ENCODE peak calls at places on chromosomes 4 and X, in six cellular contexts. F, N, S, Y, V and C are unnamed samples.

GRCh38 chrX:36957425-36958328 is 50.5 kb upstream of the FAM47C start:
- DNase-seq in F (peak), N (no peak), S (peak), Y (peak), V (no peak), C (no peak)

GRCh38 chr4:151184523-151185458 is 85.4 kb downstream of the RPS3A start:
- DNase-seq in F (no peak), N (peak), S (no peak), Y (peak), V (no peak), C (no peak)

GRCh38 chr4:142100941-142101340 is 464.6 kb downstream of the IL15 start:
- DNase-seq in F (no peak), N (no peak), S (no peak), Y (no peak), V (no peak), C (no peak)

GRCh38 chr4:186027405-186027804 is 41.6 kb upstream of the TLR3 start:
- DNase-seq in F (no peak), N (no peak), S (no peak), Y (no peak), V (no peak), C (peak)

GRCh38 chr4:155703486-155704227 is 37.0 kb downstream of the GUCY1A1 start:
- DNase-seq in F (no peak), N (no peak), S (no peak), Y (no peak), V (no peak), C (no peak)

GRCh38 chr4:88610771-88611170 is 18.5 kb downstream of the HERC3 start:
- DNase-seq in F (no peak), N (no peak), S (no peak), Y (peak), V (no peak), C (no peak)

GRCh38 chr4:88158360-88159136 is at the start of gene ABCG2:
- DNase-seq in F (peak), N (no peak), S (peak), Y (peak), V (peak), C (no peak)

GRCh38 chrX:78945186-78945912 is at the start of gene P2RY10:
- DNase-seq in F (no peak), N (no peak), S (no peak), Y (no peak), V (no peak), C (no peak)

GRCh38 chr4:4323705-4324534 is 33.9 kb downstream of the ZBTB49 start:
- DNase-seq in F (no peak), N (no peak), S (peak), Y (no peak), V (no peak), C (no peak)

GRCh38 chr4:26557164-26557563 is 26.7 kb upstream of the TBC1D19 start:
- DNase-seq in F (no peak), N (peak), S (no peak), Y (peak), V (no peak), C (no peak)

GRCh38 chr4:103150677-103151076 is 47.5 kb downstream of the CENPE start:
- DNase-seq in F (no peak), N (no peak), S (no peak), Y (peak), V (no peak), C (peak)

GRCh38 chrX:314049-314448 is 4.5 kb downstream of the GTPBP6 start:
- DNase-seq in F (no peak), N (no peak), S (no peak), Y (no peak), V (no peak), C (no peak)

GRCh38 chr4:87241341-87241740 is 20.9 kb upstream of the KLHL8 start:
- DNase-seq in F (no peak), N (no peak), S (no peak), Y (no peak), V (no peak), C (no peak)

GRCh38 chr4:53055716-53056413 is 193.7 kb downstream of the RASL11B start:
- DNase-seq in F (peak), N (no peak), S (no peak), Y (no peak), V (no peak), C (no peak)

GRCh38 chr4:85603437-85604336 is 128.7 kb downstream of the ARHGAP24 start:
- DNase-seq in F (no peak), N (no peak), S (no peak), Y (peak), V (no peak), C (no peak)

GRCh38 chr4:127888559-127888958 is 7.9 kb downstream of the PLK4 start:
- DNase-seq in F (no peak), N (no peak), S (no peak), Y (no peak), V (no peak), C (no peak)

GRCh38 chr4:81740492-81740891 is 268.8 kb upstream of the RASGEF1B start:
- DNase-seq in F (no peak), N (no peak), S (no peak), Y (no peak), V (no peak), C (no peak)

GRCh38 chr4:76200771-76201224 is 12.8 kb downstream of the SCARB2 start:
- DNase-seq in F (no peak), N (no peak), S (no peak), Y (no peak), V (peak), C (no peak)

GRCh38 chr4:102734116-102734515 is 26.7 kb downstream of the MANBA start:
- DNase-seq in F (no peak), N (no peak), S (no peak), Y (no peak), V (no peak), C (no peak)

GRCh38 chrX:151711787-151712186 is 4.0 kb upstream of the FATE1 start:
- DNase-seq in F (no peak), N (no peak), S (peak), Y (no peak), V (no peak), C (no peak)

GRCh38 chr4:138053601-138054322 is 188.4 kb downstream of the SLC7A11 start:
- DNase-seq in F (no peak), N (peak), S (no peak), Y (peak), V (no peak), C (peak)

GRCh38 chr4:40887690-40888089 is 137.9 kb downstream of the NSUN7 start:
- DNase-seq in F (no peak), N (no peak), S (no peak), Y (peak), V (no peak), C (no peak)

GRCh38 chr4:123659759-123660158 is 263.2 kb downstream of the SPRY1 start:
- DNase-seq in F (no peak), N (no peak), S (no peak), Y (no peak), V (no peak), C (no peak)

GRCh38 chr4:3251691-3252479 is 2.9 kb downstream of the MSANTD1 start:
- DNase-seq in F (peak), N (no peak), S (peak), Y (no peak), V (no peak), C (no peak)

GRCh38 chrX:2627272-2627867 is 63.7 kb upstream of the CD99 start:
- DNase-seq in F (peak), N (no peak), S (peak), Y (peak), V (no peak), C (no peak)

GRCh38 chr4:67861513-67861912 is 22.3 kb downstream of the TMPRSS11D start:
- DNase-seq in F (no peak), N (no peak), S (no peak), Y (no peak), V (peak), C (peak)

GRCh38 chr4:152807294-152807829 is 27.6 kb downstream of the ARFIP1 start:
- DNase-seq in F (no peak), N (no peak), S (no peak), Y (peak), V (no peak), C (no peak)

GRCh38 chr4:153488719-153489384 is 22.7 kb downstream of the TMEM131L start:
- DNase-seq in F (peak), N (no peak), S (peak), Y (no peak), V (peak), C (no peak)

GRCh38 chr4:147942729-147943128 is 210.8 kb downstream of the ARHGAP10 start:
- DNase-seq in F (no peak), N (no peak), S (no peak), Y (peak), V (no peak), C (no peak)